ENCODE peak calls at places on chromosomes 7 and 10, in six cellular contexts. One of them, this sample, is unnamed.

GRCh38 chr7:30918676-30919075 is 7.0 kb downstream of the AQP1 start:
- DNase-seq in mucosa of descending colon: peak
- DNase-seq in GM13976: no peak
- DNase-seq in CD4-positive, alpha-beta T cell: no peak
- DNase-seq in H54: no peak
- DNase-seq in G401: no peak
- DNase-seq in this sample: no peak

GRCh38 chr7:44235582-44236332 is 35.0 kb downstream of the YKT6 start:
- DNase-seq in G401: peak
- DNase-seq in mucosa of descending colon: no peak
- DNase-seq in GM13976: no peak
- DNase-seq in CD4-positive, alpha-beta T cell: no peak
- DNase-seq in H54: no peak
- DNase-seq in this sample: no peak

GRCh38 chr10:101216631-101217425 is 12.4 kb downstream of the LBX1 start:
- DNase-seq in H54: no peak
- DNase-seq in GM13976: no peak
- DNase-seq in mucosa of descending colon: no peak
- DNase-seq in G401: no peak
- DNase-seq in CD4-positive, alpha-beta T cell: no peak
- DNase-seq in this sample: no peak

GRCh38 chr7:155329225-155329624 is 31.5 kb downstream of the INSIG1 start:
- DNase-seq in H54: no peak
- DNase-seq in mucosa of descending colon: no peak
- DNase-seq in CD4-positive, alpha-beta T cell: no peak
- DNase-seq in G401: no peak
- DNase-seq in GM13976: no peak
- DNase-seq in this sample: no peak

GRCh38 chr10:69884686-69885085 is 83.0 kb downstream of the COL13A1 start:
- DNase-seq in GM13976: no peak
- DNase-seq in H54: no peak
- DNase-seq in CD4-positive, alpha-beta T cell: no peak
- DNase-seq in mucosa of descending colon: no peak
- DNase-seq in G401: no peak
- DNase-seq in this sample: no peak

GRCh38 chr7:75977741-75978140 is 16.7 kb downstream of the TMEM120A start:
- DNase-seq in H54: no peak
- DNase-seq in CD4-positive, alpha-beta T cell: no peak
- DNase-seq in G401: no peak
- DNase-seq in GM13976: no peak
- DNase-seq in mucosa of descending colon: no peak
- DNase-seq in this sample: no peak

GRCh38 chr7:137164251-137164650 is 179.3 kb downstream of the PTN start:
- DNase-seq in CD4-positive, alpha-beta T cell: no peak
- DNase-seq in mucosa of descending colon: peak
- DNase-seq in H54: no peak
- DNase-seq in GM13976: no peak
- DNase-seq in G401: no peak
- DNase-seq in this sample: no peak

GRCh38 chr10:29858352-29859267 is 200.8 kb downstream of the JCAD start:
- DNase-seq in H54: peak
- DNase-seq in CD4-positive, alpha-beta T cell: no peak
- DNase-seq in G401: peak
- DNase-seq in mucosa of descending colon: no peak
- DNase-seq in GM13976: no peak
- DNase-seq in this sample: peak

GRCh38 chr7:100137851-100138760 is 10.6 kb upstream of the LAMTOR4 start:
- DNase-seq in mucosa of descending colon: peak
- DNase-seq in CD4-positive, alpha-beta T cell: no peak
- DNase-seq in GM13976: no peak
- DNase-seq in H54: no peak
- DNase-seq in G401: no peak
- DNase-seq in this sample: no peak

GRCh38 chr10:30188567-30189253 is 129.3 kb upstream of the JCAD start:
- DNase-seq in H54: no peak
- DNase-seq in mucosa of descending colon: no peak
- DNase-seq in G401: no peak
- DNase-seq in CD4-positive, alpha-beta T cell: no peak
- DNase-seq in GM13976: no peak
- DNase-seq in this sample: no peak

GRCh38 chr7:2106920-2107319 is 125.8 kb downstream of the MAD1L1 start:
- DNase-seq in H54: peak
- DNase-seq in CD4-positive, alpha-beta T cell: no peak
- DNase-seq in mucosa of descending colon: no peak
- DNase-seq in G401: no peak
- DNase-seq in GM13976: no peak
- DNase-seq in this sample: no peak

GRCh38 chr10:63005246-63005645 is 127.9 kb upstream of the NRBF2 start:
- DNase-seq in GM13976: no peak
- DNase-seq in G401: no peak
- DNase-seq in H54: no peak
- DNase-seq in CD4-positive, alpha-beta T cell: no peak
- DNase-seq in mucosa of descending colon: no peak
- DNase-seq in this sample: no peak

GRCh38 chr7:44434201-44434600 is 56.3 kb downstream of the NUDCD3 start:
- DNase-seq in G401: peak
- DNase-seq in GM13976: no peak
- DNase-seq in H54: no peak
- DNase-seq in CD4-positive, alpha-beta T cell: no peak
- DNase-seq in mucosa of descending colon: no peak
- DNase-seq in this sample: no peak

GRCh38 chr7:152519290-152519689 is 83.5 kb upstream of the KMT2C start:
- DNase-seq in G401: no peak
- DNase-seq in GM13976: no peak
- DNase-seq in H54: no peak
- DNase-seq in mucosa of descending colon: no peak
- DNase-seq in CD4-positive, alpha-beta T cell: no peak
- DNase-seq in this sample: no peak

GRCh38 chr7:64686493-64687184 is 20.7 kb downstream of the ZNF107 start:
- DNase-seq in G401: no peak
- DNase-seq in mucosa of descending colon: no peak
- DNase-seq in CD4-positive, alpha-beta T cell: no peak
- DNase-seq in GM13976: no peak
- DNase-seq in H54: no peak
- DNase-seq in this sample: no peak

GRCh38 chr7:141003172-141004080 is 11.3 kb downstream of the MRPS33 start:
- DNase-seq in H54: no peak
- DNase-seq in CD4-positive, alpha-beta T cell: no peak
- DNase-seq in mucosa of descending colon: no peak
- DNase-seq in G401: no peak
- DNase-seq in GM13976: no peak
- DNase-seq in this sample: no peak

GRCh38 chr7:81484266-81484665 is 285.6 kb downstream of the HGF start:
- DNase-seq in CD4-positive, alpha-beta T cell: no peak
- DNase-seq in G401: no peak
- DNase-seq in mucosa of descending colon: no peak
- DNase-seq in H54: no peak
- DNase-seq in GM13976: no peak
- DNase-seq in this sample: no peak

GRCh38 chr7:151836191-151836926 is 40.6 kb downstream of the PRKAG2 start:
- DNase-seq in GM13976: no peak
- DNase-seq in CD4-positive, alpha-beta T cell: no peak
- DNase-seq in mucosa of descending colon: no peak
- DNase-seq in H54: no peak
- DNase-seq in G401: no peak
- DNase-seq in this sample: no peak

GRCh38 chr7:44052771-44053365 is 8.4 kb downstream of the DBNL start:
- DNase-seq in mucosa of descending colon: no peak
- DNase-seq in GM13976: no peak
- DNase-seq in H54: no peak
- DNase-seq in G401: no peak
- DNase-seq in CD4-positive, alpha-beta T cell: no peak
- DNase-seq in this sample: no peak

GRCh38 chr10:3096149-3096548 is 28.8 kb downstream of the PFKP start:
- DNase-seq in mucosa of descending colon: peak
- DNase-seq in H54: no peak
- DNase-seq in GM13976: no peak
- DNase-seq in G401: no peak
- DNase-seq in CD4-positive, alpha-beta T cell: no peak
- DNase-seq in this sample: no peak

GRCh38 chr10:75043256-75044121 is 68.0 kb upstream of the SAMD8 start:
- DNase-seq in H54: no peak
- DNase-seq in G401: no peak
- DNase-seq in mucosa of descending colon: no peak
- DNase-seq in GM13976: peak
- DNase-seq in CD4-positive, alpha-beta T cell: peak
- DNase-seq in this sample: no peak

GRCh38 chr10:81179805-81180452 is 642.2 kb downstream of the SH2D4B start:
- DNase-seq in GM13976: peak
- DNase-seq in G401: no peak
- DNase-seq in H54: peak
- DNase-seq in CD4-positive, alpha-beta T cell: no peak
- DNase-seq in mucosa of descending colon: no peak
- DNase-seq in this sample: no peak

GRCh38 chr10:122554576-122554975 is 6.0 kb upstream of the DMBT1 start:
- DNase-seq in G401: no peak
- DNase-seq in GM13976: no peak
- DNase-seq in CD4-positive, alpha-beta T cell: no peak
- DNase-seq in mucosa of descending colon: no peak
- DNase-seq in H54: no peak
- DNase-seq in this sample: no peak

GRCh38 chr10:46060706-46061105 is 14.6 kb upstream of the MSMB start:
- DNase-seq in G401: no peak
- DNase-seq in GM13976: no peak
- DNase-seq in mucosa of descending colon: no peak
- DNase-seq in H54: no peak
- DNase-seq in CD4-positive, alpha-beta T cell: no peak
- DNase-seq in this sample: no peak

GRCh38 chr10:13894412-13895093 is 307.8 kb downstream of the PRPF18 start:
- DNase-seq in GM13976: no peak
- DNase-seq in mucosa of descending colon: no peak
- DNase-seq in H54: peak
- DNase-seq in CD4-positive, alpha-beta T cell: no peak
- DNase-seq in G401: no peak
- DNase-seq in this sample: no peak

GRCh38 chr10:21135396-21135973 is 238.4 kb upstream of the NEBL start:
- DNase-seq in H54: no peak
- DNase-seq in G401: peak
- DNase-seq in CD4-positive, alpha-beta T cell: no peak
- DNase-seq in GM13976: no peak
- DNase-seq in mucosa of descending colon: no peak
- DNase-seq in this sample: no peak

GRCh38 chr7:111198255-111198654 is 107.3 kb downstream of the LRRN3 start:
- DNase-seq in G401: no peak
- DNase-seq in H54: peak
- DNase-seq in CD4-positive, alpha-beta T cell: no peak
- DNase-seq in GM13976: no peak
- DNase-seq in mucosa of descending colon: no peak
- DNase-seq in this sample: peak

GRCh38 chr7:74176555-74176954 is 2.4 kb downstream of the EIF4H start:
- DNase-seq in mucosa of descending colon: no peak
- DNase-seq in G401: no peak
- DNase-seq in CD4-positive, alpha-beta T cell: no peak
- DNase-seq in GM13976: no peak
- DNase-seq in H54: no peak
- DNase-seq in this sample: no peak

GRCh38 chr10:36171546-36171945 is 529.5 kb upstream of the FZD8 start:
- DNase-seq in GM13976: no peak
- DNase-seq in CD4-positive, alpha-beta T cell: no peak
- DNase-seq in H54: no peak
- DNase-seq in mucosa of descending colon: no peak
- DNase-seq in G401: no peak
- DNase-seq in this sample: no peak

GRCh38 chr10:119667562-119668328 is 16.6 kb downstream of the BAG3 start:
- DNase-seq in mucosa of descending colon: no peak
- DNase-seq in H54: peak
- DNase-seq in GM13976: no peak
- DNase-seq in CD4-positive, alpha-beta T cell: no peak
- DNase-seq in G401: no peak
- DNase-seq in this sample: peak

GRCh38 chr10:7260412-7260900 is 150.4 kb downstream of the SFMBT2 start:
- DNase-seq in H54: peak
- DNase-seq in G401: peak
- DNase-seq in CD4-positive, alpha-beta T cell: no peak
- DNase-seq in mucosa of descending colon: no peak
- DNase-seq in GM13976: peak
- DNase-seq in this sample: no peak

GRCh38 chr7:11529382-11529781 is 302.6 kb downstream of the THSD7A start:
- DNase-seq in mucosa of descending colon: no peak
- DNase-seq in H54: no peak
- DNase-seq in CD4-positive, alpha-beta T cell: no peak
- DNase-seq in G401: no peak
- DNase-seq in GM13976: no peak
- DNase-seq in this sample: no peak

GRCh38 chr10:24849537-24850299 is 102.7 kb downstream of the PRTFDC1 start:
- DNase-seq in CD4-positive, alpha-beta T cell: no peak
- DNase-seq in mucosa of descending colon: no peak
- DNase-seq in G401: no peak
- DNase-seq in GM13976: no peak
- DNase-seq in H54: no peak
- DNase-seq in this sample: no peak

GRCh38 chr10:71865561-71866041 is 14.6 kb upstream of the PSAP start:
- DNase-seq in mucosa of descending colon: no peak
- DNase-seq in H54: no peak
- DNase-seq in G401: no peak
- DNase-seq in CD4-positive, alpha-beta T cell: no peak
- DNase-seq in GM13976: no peak
- DNase-seq in this sample: no peak

GRCh38 chr7:106032295-106032694 is 69.2 kb downstream of the CDHR3 start:
- DNase-seq in CD4-positive, alpha-beta T cell: no peak
- DNase-seq in G401: peak
- DNase-seq in H54: no peak
- DNase-seq in mucosa of descending colon: no peak
- DNase-seq in GM13976: no peak
- DNase-seq in this sample: no peak

GRCh38 chr10:27658788-27659187 is 86.8 kb downstream of the MKX start:
- DNase-seq in mucosa of descending colon: no peak
- DNase-seq in GM13976: no peak
- DNase-seq in CD4-positive, alpha-beta T cell: no peak
- DNase-seq in G401: no peak
- DNase-seq in H54: peak
- DNase-seq in this sample: no peak